ENCODE peak calls at places on chromosome 2, in nine cellular contexts. One of them, this sample, is unnamed.

GRCh38 chr2:6835467-6835866 is 30.2 kb downstream of the CMPK2 start:
- DNase-seq in CD8-positive, alpha-beta memory T cell: no peak
- DNase-seq in G401: no peak
- DNase-seq in stimulated activated naive CD4-positive, alpha-beta T cell: no peak
- DNase-seq in hippocampal formation: no peak
- DNase-seq in activated CD8-positive, alpha-beta memory T cell treated with anti-CD3 and anti-CD28 coated beads for 1 hour: no peak
- DNase-seq in NCI-H2171 treated with DMSO at 0.1 percent for 48 hours: no peak
- DNase-seq in EL: no peak
- DNase-seq in AG04450: no peak
- DNase-seq in this sample: no peak

GRCh38 chr2:150234787-150235512 is 252.5 kb downstream of the RND3 start:
- DNase-seq in AG04450: peak; percentile 84
- DNase-seq in CD8-positive, alpha-beta memory T cell: no peak
- DNase-seq in activated CD8-positive, alpha-beta memory T cell treated with anti-CD3 and anti-CD28 coated beads for 1 hour: no peak
- DNase-seq in EL: peak; percentile 91
- DNase-seq in hippocampal formation: peak; percentile 18
- DNase-seq in NCI-H2171 treated with DMSO at 0.1 percent for 48 hours: peak; percentile 85
- DNase-seq in G401: no peak
- DNase-seq in stimulated activated naive CD4-positive, alpha-beta T cell: no peak
- DNase-seq in this sample: no peak

GRCh38 chr2:147487286-147487979 is 357.4 kb upstream of the ACVR2A start:
- DNase-seq in AG04450: no peak
- DNase-seq in G401: no peak
- DNase-seq in activated CD8-positive, alpha-beta memory T cell treated with anti-CD3 and anti-CD28 coated beads for 1 hour: no peak
- DNase-seq in stimulated activated naive CD4-positive, alpha-beta T cell: no peak
- DNase-seq in NCI-H2171 treated with DMSO at 0.1 percent for 48 hours: no peak
- DNase-seq in EL: no peak
- DNase-seq in CD8-positive, alpha-beta memory T cell: no peak
- DNase-seq in hippocampal formation: no peak
- DNase-seq in this sample: no peak

GRCh38 chr2:240215676-240216051 is 75.2 kb upstream of the OTOS start:
- DNase-seq in hippocampal formation: no peak
- DNase-seq in stimulated activated naive CD4-positive, alpha-beta T cell: no peak
- DNase-seq in EL: no peak
- DNase-seq in G401: no peak
- DNase-seq in NCI-H2171 treated with DMSO at 0.1 percent for 48 hours: no peak
- DNase-seq in AG04450: no peak
- DNase-seq in CD8-positive, alpha-beta memory T cell: no peak
- DNase-seq in activated CD8-positive, alpha-beta memory T cell treated with anti-CD3 and anti-CD28 coated beads for 1 hour: no peak
- DNase-seq in this sample: no peak

GRCh38 chr2:873651-874580 is 76.7 kb upstream of the SNTG2 start:
- DNase-seq in CD8-positive, alpha-beta memory T cell: no peak
- DNase-seq in AG04450: no peak
- DNase-seq in EL: no peak
- DNase-seq in NCI-H2171 treated with DMSO at 0.1 percent for 48 hours: no peak
- DNase-seq in stimulated activated naive CD4-positive, alpha-beta T cell: no peak
- DNase-seq in activated CD8-positive, alpha-beta memory T cell treated with anti-CD3 and anti-CD28 coated beads for 1 hour: no peak
- DNase-seq in G401: no peak
- DNase-seq in hippocampal formation: no peak
- DNase-seq in this sample: no peak

GRCh38 chr2:208638059-208638458 is 231.5 kb downstream of the PTH2R start:
- DNase-seq in stimulated activated naive CD4-positive, alpha-beta T cell: no peak
- DNase-seq in NCI-H2171 treated with DMSO at 0.1 percent for 48 hours: peak; percentile 20
- DNase-seq in G401: no peak
- DNase-seq in hippocampal formation: no peak
- DNase-seq in AG04450: no peak
- DNase-seq in activated CD8-positive, alpha-beta memory T cell treated with anti-CD3 and anti-CD28 coated beads for 1 hour: no peak
- DNase-seq in EL: no peak
- DNase-seq in CD8-positive, alpha-beta memory T cell: no peak
- DNase-seq in this sample: no peak

GRCh38 chr2:240566203-240567136 is 1.8 kb upstream of the RNPEPL1 start:
- DNase-seq in G401: peak; percentile 72
- DNase-seq in AG04450: no peak
- DNase-seq in hippocampal formation: peak; percentile 86
- DNase-seq in EL: peak; percentile 90
- DNase-seq in CD8-positive, alpha-beta memory T cell: peak; percentile 91
- DNase-seq in NCI-H2171 treated with DMSO at 0.1 percent for 48 hours: peak; percentile 63
- DNase-seq in activated CD8-positive, alpha-beta memory T cell treated with anti-CD3 and anti-CD28 coated beads for 1 hour: peak; percentile 86
- DNase-seq in stimulated activated naive CD4-positive, alpha-beta T cell: peak; percentile 86
- DNase-seq in this sample: peak; percentile 93

GRCh38 chr2:150630587-150631235 is 143.2 kb upstream of the RND3 start:
- DNase-seq in AG04450: no peak
- DNase-seq in EL: peak; percentile 35
- DNase-seq in NCI-H2171 treated with DMSO at 0.1 percent for 48 hours: peak; percentile 7
- DNase-seq in CD8-positive, alpha-beta memory T cell: no peak
- DNase-seq in activated CD8-positive, alpha-beta memory T cell treated with anti-CD3 and anti-CD28 coated beads for 1 hour: no peak
- DNase-seq in stimulated activated naive CD4-positive, alpha-beta T cell: no peak
- DNase-seq in hippocampal formation: no peak
- DNase-seq in G401: no peak
- DNase-seq in this sample: no peak

GRCh38 chr2:98839292-98839691 is 96.7 kb downstream of the CRACDL start:
- DNase-seq in hippocampal formation: no peak
- DNase-seq in activated CD8-positive, alpha-beta memory T cell treated with anti-CD3 and anti-CD28 coated beads for 1 hour: no peak
- DNase-seq in stimulated activated naive CD4-positive, alpha-beta T cell: no peak
- DNase-seq in AG04450: no peak
- DNase-seq in G401: no peak
- DNase-seq in EL: peak; percentile 56
- DNase-seq in CD8-positive, alpha-beta memory T cell: no peak
- DNase-seq in NCI-H2171 treated with DMSO at 0.1 percent for 48 hours: no peak
- DNase-seq in this sample: no peak

GRCh38 chr2:63038034-63038433 is 12.6 kb upstream of the OTX1 start:
- DNase-seq in hippocampal formation: no peak
- DNase-seq in stimulated activated naive CD4-positive, alpha-beta T cell: no peak
- DNase-seq in NCI-H2171 treated with DMSO at 0.1 percent for 48 hours: no peak
- DNase-seq in G401: no peak
- DNase-seq in EL: no peak
- DNase-seq in CD8-positive, alpha-beta memory T cell: no peak
- DNase-seq in AG04450: no peak
- DNase-seq in activated CD8-positive, alpha-beta memory T cell treated with anti-CD3 and anti-CD28 coated beads for 1 hour: no peak
- DNase-seq in this sample: no peak

GRCh38 chr2:190627881-190628412 is 20.9 kb upstream of the NAB1 start:
- DNase-seq in G401: peak; percentile 88
- DNase-seq in AG04450: no peak
- DNase-seq in stimulated activated naive CD4-positive, alpha-beta T cell: peak; percentile 32
- DNase-seq in NCI-H2171 treated with DMSO at 0.1 percent for 48 hours: peak; percentile 72
- DNase-seq in activated CD8-positive, alpha-beta memory T cell treated with anti-CD3 and anti-CD28 coated beads for 1 hour: no peak
- DNase-seq in hippocampal formation: peak; percentile 44
- DNase-seq in EL: peak; percentile 41
- DNase-seq in CD8-positive, alpha-beta memory T cell: peak; percentile 42
- DNase-seq in this sample: no peak

GRCh38 chr2:196427996-196428634 is 211.4 kb upstream of the CCDC150 start:
- DNase-seq in activated CD8-positive, alpha-beta memory T cell treated with anti-CD3 and anti-CD28 coated beads for 1 hour: no peak
- DNase-seq in stimulated activated naive CD4-positive, alpha-beta T cell: no peak
- DNase-seq in AG04450: no peak
- DNase-seq in CD8-positive, alpha-beta memory T cell: no peak
- DNase-seq in NCI-H2171 treated with DMSO at 0.1 percent for 48 hours: peak; percentile 46
- DNase-seq in G401: no peak
- DNase-seq in EL: no peak
- DNase-seq in hippocampal formation: no peak
- DNase-seq in this sample: no peak

GRCh38 chr2:216829533-216829932 is 30.3 kb downstream of the TNP1 start:
- DNase-seq in stimulated activated naive CD4-positive, alpha-beta T cell: no peak
- DNase-seq in EL: peak; percentile 45
- DNase-seq in hippocampal formation: no peak
- DNase-seq in G401: peak; percentile 43
- DNase-seq in NCI-H2171 treated with DMSO at 0.1 percent for 48 hours: peak; percentile 82
- DNase-seq in activated CD8-positive, alpha-beta memory T cell treated with anti-CD3 and anti-CD28 coated beads for 1 hour: no peak
- DNase-seq in CD8-positive, alpha-beta memory T cell: no peak
- DNase-seq in AG04450: no peak
- DNase-seq in this sample: no peak

GRCh38 chr2:128304715-128305554 is 13.7 kb downstream of the HS6ST1 start:
- DNase-seq in NCI-H2171 treated with DMSO at 0.1 percent for 48 hours: peak; percentile 98
- DNase-seq in EL: peak; percentile 90
- DNase-seq in activated CD8-positive, alpha-beta memory T cell treated with anti-CD3 and anti-CD28 coated beads for 1 hour: no peak
- DNase-seq in CD8-positive, alpha-beta memory T cell: no peak
- DNase-seq in stimulated activated naive CD4-positive, alpha-beta T cell: no peak
- DNase-seq in hippocampal formation: no peak
- DNase-seq in G401: no peak
- DNase-seq in AG04450: peak; percentile 91
- DNase-seq in this sample: no peak

GRCh38 chr2:169562519-169562918 is 11.1 kb downstream of the FASTKD1 start:
- DNase-seq in AG04450: no peak
- DNase-seq in NCI-H2171 treated with DMSO at 0.1 percent for 48 hours: no peak
- DNase-seq in activated CD8-positive, alpha-beta memory T cell treated with anti-CD3 and anti-CD28 coated beads for 1 hour: no peak
- DNase-seq in EL: no peak
- DNase-seq in stimulated activated naive CD4-positive, alpha-beta T cell: no peak
- DNase-seq in hippocampal formation: no peak
- DNase-seq in CD8-positive, alpha-beta memory T cell: no peak
- DNase-seq in G401: no peak
- DNase-seq in this sample: no peak

GRCh38 chr2:165772183-165772582 is 21.9 kb downstream of the GALNT3 start:
- DNase-seq in stimulated activated naive CD4-positive, alpha-beta T cell: no peak
- DNase-seq in EL: no peak
- DNase-seq in CD8-positive, alpha-beta memory T cell: no peak
- DNase-seq in activated CD8-positive, alpha-beta memory T cell treated with anti-CD3 and anti-CD28 coated beads for 1 hour: no peak
- DNase-seq in AG04450: no peak
- DNase-seq in G401: no peak
- DNase-seq in hippocampal formation: no peak
- DNase-seq in NCI-H2171 treated with DMSO at 0.1 percent for 48 hours: no peak
- DNase-seq in this sample: no peak

GRCh38 chr2:121897335-121897970 is 142.0 kb downstream of the TSN start:
- DNase-seq in EL: peak; percentile 64
- DNase-seq in activated CD8-positive, alpha-beta memory T cell treated with anti-CD3 and anti-CD28 coated beads for 1 hour: no peak
- DNase-seq in stimulated activated naive CD4-positive, alpha-beta T cell: no peak
- DNase-seq in G401: peak; percentile 6
- DNase-seq in hippocampal formation: no peak
- DNase-seq in NCI-H2171 treated with DMSO at 0.1 percent for 48 hours: peak; percentile 67
- DNase-seq in AG04450: peak; percentile 3
- DNase-seq in CD8-positive, alpha-beta memory T cell: no peak
- DNase-seq in this sample: no peak

GRCh38 chr2:129905664-129906081 is 73.8 kb upstream of the RAB6C start:
- DNase-seq in stimulated activated naive CD4-positive, alpha-beta T cell: no peak
- DNase-seq in activated CD8-positive, alpha-beta memory T cell treated with anti-CD3 and anti-CD28 coated beads for 1 hour: no peak
- DNase-seq in AG04450: no peak
- DNase-seq in G401: no peak
- DNase-seq in hippocampal formation: no peak
- DNase-seq in NCI-H2171 treated with DMSO at 0.1 percent for 48 hours: no peak
- DNase-seq in EL: no peak
- DNase-seq in CD8-positive, alpha-beta memory T cell: no peak
- DNase-seq in this sample: no peak

GRCh38 chr2:106028192-106028591 is 165.9 kb downstream of the UXS1 start:
- DNase-seq in NCI-H2171 treated with DMSO at 0.1 percent for 48 hours: no peak
- DNase-seq in activated CD8-positive, alpha-beta memory T cell treated with anti-CD3 and anti-CD28 coated beads for 1 hour: no peak
- DNase-seq in EL: no peak
- DNase-seq in AG04450: no peak
- DNase-seq in hippocampal formation: no peak
- DNase-seq in stimulated activated naive CD4-positive, alpha-beta T cell: no peak
- DNase-seq in CD8-positive, alpha-beta memory T cell: no peak
- DNase-seq in G401: no peak
- DNase-seq in this sample: no peak

GRCh38 chr2:148932536-148932935 is 57.5 kb downstream of the KIF5C start:
- DNase-seq in G401: no peak
- DNase-seq in NCI-H2171 treated with DMSO at 0.1 percent for 48 hours: no peak
- DNase-seq in EL: no peak
- DNase-seq in AG04450: no peak
- DNase-seq in activated CD8-positive, alpha-beta memory T cell treated with anti-CD3 and anti-CD28 coated beads for 1 hour: no peak
- DNase-seq in stimulated activated naive CD4-positive, alpha-beta T cell: no peak
- DNase-seq in hippocampal formation: peak; percentile 14
- DNase-seq in CD8-positive, alpha-beta memory T cell: no peak
- DNase-seq in this sample: no peak

GRCh38 chr2:7034313-7034712 is 117.1 kb downstream of the RNF144A start:
- DNase-seq in AG04450: no peak
- DNase-seq in G401: peak; percentile 76
- DNase-seq in activated CD8-positive, alpha-beta memory T cell treated with anti-CD3 and anti-CD28 coated beads for 1 hour: no peak
- DNase-seq in CD8-positive, alpha-beta memory T cell: no peak
- DNase-seq in hippocampal formation: no peak
- DNase-seq in stimulated activated naive CD4-positive, alpha-beta T cell: no peak
- DNase-seq in NCI-H2171 treated with DMSO at 0.1 percent for 48 hours: no peak
- DNase-seq in EL: no peak
- DNase-seq in this sample: no peak

GRCh38 chr2:68434981-68435380 is 32.1 kb downstream of the FBXO48 start:
- DNase-seq in stimulated activated naive CD4-positive, alpha-beta T cell: no peak
- DNase-seq in CD8-positive, alpha-beta memory T cell: no peak
- DNase-seq in hippocampal formation: no peak
- DNase-seq in EL: no peak
- DNase-seq in activated CD8-positive, alpha-beta memory T cell treated with anti-CD3 and anti-CD28 coated beads for 1 hour: no peak
- DNase-seq in G401: peak; percentile 4
- DNase-seq in NCI-H2171 treated with DMSO at 0.1 percent for 48 hours: no peak
- DNase-seq in AG04450: no peak
- DNase-seq in this sample: no peak

GRCh38 chr2:150127995-150128394 is 359.5 kb downstream of the RND3 start:
- DNase-seq in activated CD8-positive, alpha-beta memory T cell treated with anti-CD3 and anti-CD28 coated beads for 1 hour: no peak
- DNase-seq in G401: no peak
- DNase-seq in hippocampal formation: no peak
- DNase-seq in CD8-positive, alpha-beta memory T cell: no peak
- DNase-seq in AG04450: no peak
- DNase-seq in EL: peak; percentile 49
- DNase-seq in stimulated activated naive CD4-positive, alpha-beta T cell: no peak
- DNase-seq in NCI-H2171 treated with DMSO at 0.1 percent for 48 hours: no peak
- DNase-seq in this sample: no peak

GRCh38 chr2:3396920-3397559 is 17.5 kb downstream of the TRAPPC12 start:
- DNase-seq in AG04450: no peak
- DNase-seq in NCI-H2171 treated with DMSO at 0.1 percent for 48 hours: no peak
- DNase-seq in EL: no peak
- DNase-seq in stimulated activated naive CD4-positive, alpha-beta T cell: no peak
- DNase-seq in hippocampal formation: no peak
- DNase-seq in G401: no peak
- DNase-seq in activated CD8-positive, alpha-beta memory T cell treated with anti-CD3 and anti-CD28 coated beads for 1 hour: no peak
- DNase-seq in CD8-positive, alpha-beta memory T cell: no peak
- DNase-seq in this sample: no peak

GRCh38 chr2:109516445-109517117 is 97.2 kb downstream of the SEPTIN10 start:
- DNase-seq in CD8-positive, alpha-beta memory T cell: no peak
- DNase-seq in EL: peak; percentile 34
- DNase-seq in hippocampal formation: no peak
- DNase-seq in NCI-H2171 treated with DMSO at 0.1 percent for 48 hours: no peak
- DNase-seq in activated CD8-positive, alpha-beta memory T cell treated with anti-CD3 and anti-CD28 coated beads for 1 hour: no peak
- DNase-seq in AG04450: no peak
- DNase-seq in stimulated activated naive CD4-positive, alpha-beta T cell: no peak
- DNase-seq in G401: no peak
- DNase-seq in this sample: no peak

GRCh38 chr2:129888896-129889295 is 90.6 kb upstream of the RAB6C start:
- DNase-seq in NCI-H2171 treated with DMSO at 0.1 percent for 48 hours: no peak
- DNase-seq in CD8-positive, alpha-beta memory T cell: no peak
- DNase-seq in AG04450: no peak
- DNase-seq in G401: no peak
- DNase-seq in stimulated activated naive CD4-positive, alpha-beta T cell: no peak
- DNase-seq in activated CD8-positive, alpha-beta memory T cell treated with anti-CD3 and anti-CD28 coated beads for 1 hour: no peak
- DNase-seq in hippocampal formation: no peak
- DNase-seq in EL: peak; percentile 61
- DNase-seq in this sample: no peak

GRCh38 chr2:190507135-190507534 is 27.4 kb downstream of the NEMP2 start:
- DNase-seq in CD8-positive, alpha-beta memory T cell: no peak
- DNase-seq in hippocampal formation: no peak
- DNase-seq in AG04450: no peak
- DNase-seq in G401: peak; percentile 90
- DNase-seq in EL: no peak
- DNase-seq in activated CD8-positive, alpha-beta memory T cell treated with anti-CD3 and anti-CD28 coated beads for 1 hour: no peak
- DNase-seq in stimulated activated naive CD4-positive, alpha-beta T cell: no peak
- DNase-seq in NCI-H2171 treated with DMSO at 0.1 percent for 48 hours: peak; percentile 30
- DNase-seq in this sample: no peak

GRCh38 chr2:95281071-95281470 is 6.8 kb downstream of the PROM2 start:
- DNase-seq in NCI-H2171 treated with DMSO at 0.1 percent for 48 hours: no peak
- DNase-seq in CD8-positive, alpha-beta memory T cell: no peak
- DNase-seq in activated CD8-positive, alpha-beta memory T cell treated with anti-CD3 and anti-CD28 coated beads for 1 hour: no peak
- DNase-seq in hippocampal formation: no peak
- DNase-seq in G401: no peak
- DNase-seq in EL: no peak
- DNase-seq in stimulated activated naive CD4-positive, alpha-beta T cell: no peak
- DNase-seq in AG04450: no peak
- DNase-seq in this sample: no peak

This sample was measured in T follicular helper cell.